ENCODE peak calls at places on chromosomes 1 and 21, in four cellular contexts. T is spleen, W is left ventricle myocardium inferior, S is transverse colon. H is an unnamed sample. For H3K4me1, the result is how much of the 10 kb centered on the place peaks cover.

GRCh38 chr1:183881387-183882084 is 76.6 kb downstream of the RGL1 start:
- DNase-seq in T (no peak), W (peak), S (no peak), H (peak)

GRCh38 chr21:32372755-32373154 is 20.1 kb downstream of the URB1 start:
- DNase-seq in W (no peak), S (no peak), T (no peak), H (no peak)

GRCh38 chr1:209529233-209529632 is 54.3 kb upstream of the CAMK1G start:
- DNase-seq in W (no peak), T (no peak), S (no peak), H (no peak)

GRCh38 chr1:27528701-27529637 is 39.0 kb upstream of the WASF2 start:
- DNase-seq in W (peak), T (no peak), S (peak), H (peak)

GRCh38 chr1:89815040-89815439 is 5.8 kb upstream of the LRRC8D start:
- DNase-seq in W (no peak), T (no peak), S (no peak), H (no peak)

GRCh38 chr1:55040953-55041494 is 1.7 kb downstream of the PCSK9 start:
- DNase-seq in T (no peak), S (no peak), W (no peak), H (no peak)

GRCh38 chr1:239662950-239663349 is 276.6 kb downstream of the CHRM3 start:
- DNase-seq in S (no peak), W (no peak), T (no peak), H (no peak)

GRCh38 chr1:196302981-196303380 is 305.3 kb downstream of the KCNT2 start:
- DNase-seq in T (no peak), W (no peak), S (no peak), H (no peak)

GRCh38 chr1:166906647-166907046 is 30.6 kb upstream of the TADA1 start:
- DNase-seq in S (no peak), T (no peak), W (no peak), H (no peak)

GRCh38 chr1:23585321-23586022 is 26.2 kb upstream of the ID3 start:
- DNase-seq in W (no peak), T (peak), S (no peak), H (no peak)

GRCh38 chr1:55063562-55063942 is 24.2 kb downstream of the PCSK9 start:
- DNase-seq in T (no peak), W (no peak), S (no peak), H (no peak)

GRCh38 chr1:78274814-78275213 is 216.0 kb upstream of the PTGFR start:
- DNase-seq in W (no peak), S (no peak), T (no peak), H (no peak)

GRCh38 chr1:64110924-64111777 is 92.3 kb upstream of the UBE2U start:
- DNase-seq in W (no peak), T (no peak), S (no peak), H (no peak)

GRCh38 chr1:3471356-3472087 is 17.1 kb downstream of the ARHGEF16 start:
- DNase-seq in T (peak), S (no peak), W (peak), H (peak)

GRCh38 chr1:65172936-65173335 is 24.9 kb downstream of the AK4 start:
- DNase-seq in T (no peak), S (no peak), W (no peak), H (no peak)

GRCh38 chr1:195714248-195714647 is 894.0 kb downstream of the KCNT2 start:
- DNase-seq in T (no peak), W (no peak), S (no peak), H (no peak)

GRCh38 chr1:174244017-174244416 is 84.7 kb downstream of the RABGAP1L start:
- DNase-seq in T (no peak), S (no peak), W (no peak), H (no peak)

GRCh38 chr1:65407875-65408274 is 12.6 kb upstream of the LEPR start:
- DNase-seq in T (no peak), W (no peak), S (no peak), H (no peak)

GRCh38 chr21:44509539-44509938 is 30.5 kb downstream of the KRTAP10-1 start:
- DNase-seq in S (peak), W (peak), T (no peak), H (peak)

GRCh38 chr1:227316941-227317540 is 1.3 kb downstream of the CDC42BPA start:
- DNase-seq in S (no peak), W (no peak), T (no peak), H (no peak)

GRCh38 chr1:39378377-39378776 is 113.1 kb upstream of the BMP8A start:
- DNase-seq in W (no peak), S (peak), T (no peak), H (no peak)

GRCh38 chr1:210302501-210302900 is 26.2 kb upstream of the HHAT start:
- DNase-seq in S (no peak), T (no peak), W (peak), H (no peak)

GRCh38 chr1:38029081-38029681 is 16.6 kb downstream of the UTP11 start:
- DNase-seq in S (no peak), T (no peak), W (no peak), H (no peak)

GRCh38 chr21:23542097-23542496 is 2065.2 kb downstream of the MRPL39 start:
- DNase-seq in T (no peak), W (no peak), S (no peak), H (no peak)

GRCh38 chr1:25573961-25574360 is 30.6 kb downstream of the LDLRAP1 start:
- DNase-seq in W (no peak), T (no peak), S (no peak), H (no peak)

GRCh38 chr1:53862507-53862906 is 24.4 kb upstream of the NDC1 start:
- DNase-seq in S (no peak), W (no peak), T (no peak), H (no peak)

GRCh38 chr1:15090373-15090772 is 63.2 kb upstream of the TMEM51 start:
- DNase-seq in S (peak), T (peak), W (no peak), H (peak)

GRCh38 chr1:93662481-93663190 is 19.0 kb downstream of the BCAR3 start:
- DNase-seq in S (no peak), T (no peak), W (no peak), H (no peak)

GRCh38 chr1:179310271-179310670 is 16.7 kb downstream of the SOAT1 start:
- DNase-seq in W (no peak), S (no peak), T (no peak), H (no peak)

GRCh38 chr1:39094685-39095084 is 68.5 kb downstream of the NDUFS5 start:
- DNase-seq in T (no peak), S (no peak), W (no peak), H (no peak)

GRCh38 chr1:224067621-224068457 is 46.1 kb upstream of the FBXO28 start:
- DNase-seq in W (no peak), T (no peak), S (no peak), H (no peak)

GRCh38 chr1:219427400-219427799 is 185.5 kb downstream of the ZC3H11B start:
- DNase-seq in S (no peak), T (no peak), W (no peak), H (no peak)

GRCh38 chr1:192986110-192986747 is 72.9 kb downstream of the UCHL5 start:
- DNase-seq in W (no peak), S (no peak), T (no peak), H (no peak)

GRCh38 chr1:226444901-226445300 is 37.0 kb upstream of the PARP1 start:
- DNase-seq in W (no peak), T (peak), S (peak), H (no peak)

DNA sequence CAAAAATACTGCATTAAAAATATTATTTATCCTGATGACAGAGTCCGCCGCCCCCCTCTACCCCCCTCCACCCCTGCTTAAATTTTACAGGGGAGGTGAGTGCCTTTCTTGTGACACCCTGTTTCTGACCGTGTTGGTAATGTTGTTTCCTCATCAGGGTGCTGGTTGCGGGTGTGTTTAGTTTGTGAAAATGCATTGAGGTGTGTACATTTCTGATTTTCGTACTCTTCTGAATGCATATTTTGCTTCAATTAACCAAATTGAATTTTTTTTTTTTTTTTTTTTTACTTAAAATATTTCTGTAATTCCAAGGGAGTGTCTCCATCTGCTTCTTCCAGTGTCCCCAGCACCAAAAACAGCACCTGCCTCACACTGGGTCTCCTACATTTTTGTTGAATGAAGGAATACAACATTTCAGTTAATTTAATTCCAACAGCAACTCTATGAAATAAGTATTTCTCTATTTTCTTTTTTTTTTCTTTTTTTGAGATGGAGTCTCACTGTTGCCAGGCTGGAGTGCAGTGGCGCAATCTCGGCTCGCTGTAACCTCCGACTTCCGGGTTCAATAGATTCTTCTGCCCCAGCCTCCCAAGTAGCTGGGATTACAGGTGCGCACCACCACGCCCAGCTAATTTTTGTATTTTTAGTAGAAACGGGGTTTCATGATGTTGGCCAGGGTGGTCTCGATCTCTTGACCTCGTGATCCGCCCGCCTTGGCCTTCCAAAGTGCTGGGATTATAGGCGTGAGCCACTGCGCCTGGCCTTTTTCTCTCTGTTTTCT is 5.6 kb upstream of the SLC2A1 start:
- DNase-seq in W (no peak), S (no peak), T (no peak), H (no peak)
- H3K27ac ChIP-seq in W (no peak), S (no peak), T (no peak), H (no peak)

GRCh38 chr1:56326056-56326455 is 253.3 kb downstream of the PLPP3 start:
- DNase-seq in W (no peak), S (no peak), T (no peak), H (no peak)
- H3K4me1 ChIP-seq in W (under half), S (under half), T (under half), H (under half)

DNA sequence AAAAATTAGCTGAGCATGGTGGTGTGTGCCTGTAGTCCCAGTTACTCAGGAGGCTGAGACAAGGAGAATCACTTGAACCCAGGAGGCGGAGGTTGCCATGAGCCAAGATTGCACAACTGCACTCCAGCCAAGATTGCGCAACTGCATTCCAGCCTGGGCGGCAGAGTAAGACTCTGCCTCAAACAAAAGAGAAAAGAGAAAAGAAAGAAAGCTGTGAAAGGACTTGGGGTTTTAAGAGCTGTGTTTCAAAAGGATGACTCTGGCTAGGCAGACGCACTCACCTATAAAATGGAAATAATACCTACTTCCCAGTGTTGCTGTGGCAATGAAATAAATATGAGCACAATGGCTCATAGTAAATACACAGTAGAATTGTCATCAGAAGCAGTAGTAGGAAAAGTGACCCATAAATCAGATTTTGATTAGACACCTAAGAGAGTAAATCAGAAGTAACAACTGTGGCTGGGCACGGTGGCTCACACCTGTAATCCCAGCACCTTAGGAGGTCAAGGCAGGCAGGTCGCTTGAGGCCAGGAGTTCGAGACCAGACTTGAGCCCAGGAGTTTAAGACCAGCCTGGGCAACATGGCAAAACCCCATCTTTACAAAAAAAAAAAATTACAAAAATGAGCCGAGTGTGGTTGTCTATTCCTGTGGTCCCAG is 45.9 kb upstream of the PUM1 start:
- DNase-seq in T (no peak), S (peak), W (peak), H (peak)
- H3K27ac ChIP-seq in T (no peak), S (no peak), W (no peak), H (no peak)

GRCh38 chr1:109892476-109893368 is 17.9 kb upstream of the CSF1 start:
- DNase-seq in S (no peak), W (no peak), T (peak), H (no peak)
- H3K4me1 ChIP-seq in S (under half), W (half or more), T (under half), H (half or more)

H was measured in heart left ventricle.